ENCODE peak calls at places on chromosomes 6 and 20, in nine cellular contexts. N is left lung; F is NCI-H1092 treated with DMSO at 0.1 percent for 48 hours; P is epithelial cell of prostate; L is NCI-H460; W is stimulated activated CD4-positive, alpha-beta T cell treated with anti-CD3 and anti-CD28 coated beads, Interleukin-12 subunit alpha, Interleukin-12 subunit beta, amount 100 ng/mL, for 48 hours; B is RWPE1; U is A549; R is activated CD4-positive, CD25-positive, alpha-beta regulatory T cell. D is an unnamed sample.

GRCh38 chr6:5115168-5115567 is 30.0 kb downstream of the PPP1R3G start:
- DNase-seq in N (no peak), F (no peak), P (no peak), L (no peak), W (no peak), B (no peak), U (peak), R (no peak), D (no peak)

GRCh38 chr20:3203315-3204123 is 963 bp downstream of the DDRGK1 start:
- DNase-seq in N (no peak), F (peak), P (no peak), L (no peak), W (peak), B (no peak), U (no peak), R (no peak), D (no peak)

GRCh38 chr6:156557269-156557885 is 219.8 kb upstream of the ARID1B start:
- DNase-seq in N (no peak), F (peak), P (no peak), L (no peak), W (no peak), B (no peak), U (peak), R (no peak), D (no peak)

GRCh38 chr6:34984416-34984815 is 95.4 kb downstream of the ANKS1A start:
- DNase-seq in N (no peak), F (no peak), P (no peak), L (no peak), W (no peak), B (no peak), U (no peak), R (no peak), D (no peak)

GRCh38 chr20:2101057-2101934 is at the start of gene STK35:
- DNase-seq in N (no peak), F (peak), P (no peak), L (peak), W (peak), B (peak), U (peak), R (peak), D (no peak)

GRCh38 chr20:48536206-48536605 is 291.6 kb downstream of the PREX1 start:
- DNase-seq in N (no peak), F (no peak), P (no peak), L (no peak), W (no peak), B (no peak), U (no peak), R (no peak), D (no peak)

GRCh38 chr6:138572200-138572875 is 73.0 kb upstream of the NHSL1 start:
- DNase-seq in N (peak), F (peak), P (peak), L (no peak), W (no peak), B (peak), U (no peak), R (no peak), D (no peak)

GRCh38 chr20:36644032-36644712 is 1.8 kb downstream of the SLA2 start:
- DNase-seq in N (no peak), F (no peak), P (no peak), L (no peak), W (peak), B (no peak), U (no peak), R (peak), D (no peak)

D was measured in GM19239.